ENCODE peak calls at places on chromosomes 16 and 17, in four cellular contexts. R, Z, C and S are unnamed samples. For H3K27me3 and H3K4me1, the result is how much of the 10 kb centered on the place peaks cover.

GRCh38 chr17:81991684-81992513 is 14.5 kb downstream of the ASPSCR1 start:
- DNase-seq in R (no peak), Z (no peak), C (peak), S (no peak)

GRCh38 chr16:81265052-81265451 is 26.6 kb downstream of the BCO1 start:
- DNase-seq in R (no peak), Z (no peak), C (no peak), S (no peak)

GRCh38 chr17:12815642-12816141 is 26.4 kb downstream of the ARHGAP44 start:
- DNase-seq in R (no peak), Z (no peak), C (no peak), S (no peak)

GRCh38 chr16:23365602-23366240 is 63.6 kb downstream of the SCNN1B start:
- DNase-seq in R (no peak), Z (no peak), C (no peak), S (no peak)

GRCh38 chr17:51419476-51419875 is 159.1 kb downstream of the UTP18 start:
- DNase-seq in R (no peak), Z (no peak), C (peak), S (no peak)

GRCh38 chr16:83802135-83802534 is 5.6 kb upstream of the HSBP1 start:
- DNase-seq in R (no peak), Z (no peak), C (no peak), S (no peak)

GRCh38 chr16:78317871-78318270 is 218.4 kb downstream of the WWOX start:
- DNase-seq in R (no peak), Z (no peak), C (no peak), S (no peak)

GRCh38 chr16:11470676-11471415 is 115.9 kb downstream of the LITAF start:
- DNase-seq in R (no peak), Z (no peak), C (no peak), S (no peak)

GRCh38 chr16:64893386-64893785 is 228.5 kb downstream of the CDH11 start:
- DNase-seq in R (no peak), Z (no peak), C (no peak), S (no peak)

GRCh38 chr17:40023590-40024292 is 8.5 kb downstream of the CSF3 start:
- DNase-seq in R (no peak), Z (no peak), C (peak), S (no peak)

GRCh38 chr16:80824623-80825364 is 20.4 kb upstream of the CDYL2 start:
- DNase-seq in R (peak), Z (peak), C (peak), S (peak)

GRCh38 chr16:3645108-3645503 is 9.4 kb upstream of the DNASE1 start:
- DNase-seq in R (no peak), Z (no peak), C (no peak), S (no peak)

GRCh38 chr17:31586946-31587345 is 195.5 kb downstream of the RAB11FIP4 start:
- DNase-seq in R (no peak), Z (no peak), C (no peak), S (no peak)

GRCh38 chr17:73474370-73474988 is 162.7 kb upstream of the CDC42EP4 start:
- DNase-seq in R (no peak), Z (peak), C (peak), S (no peak)

GRCh38 chr17:41420134-41420533 is 4.3 kb downstream of the KRT37 start:
- DNase-seq in R (no peak), Z (no peak), C (no peak), S (no peak)

GRCh38 chr16:74447578-74447977 is 26.3 kb upstream of the CLEC18B start:
- DNase-seq in R (no peak), Z (no peak), C (no peak), S (no peak)

GRCh38 chr17:18235743-18236256 is 10.4 kb downstream of the LLGL1 start:
- DNase-seq in R (no peak), Z (no peak), C (no peak), S (no peak)

GRCh38 chr16:15542261-15542660 is 100.7 kb downstream of the MARF1 start:
- DNase-seq in R (no peak), Z (no peak), C (no peak), S (no peak)

GRCh38 chr17:299546-299945 is 53.1 kb downstream of the RPH3AL start:
- DNase-seq in R (no peak), Z (no peak), C (no peak), S (no peak)

GRCh38 chr16:67865318-67865717 is 7.5 kb upstream of the EDC4 start:
- DNase-seq in R (no peak), Z (no peak), C (peak), S (peak)

GRCh38 chr16:77211880-77212735 is 12.9 kb downstream of the SYCE1L start:
- DNase-seq in R (peak), Z (no peak), C (peak), S (peak)

GRCh38 chr16:80375513-80375912 is 165.3 kb upstream of the DYNLRB2 start:
- DNase-seq in R (no peak), Z (no peak), C (no peak), S (no peak)

GRCh38 chr17:74855323-74855722 is 4.4 kb downstream of the GRIN2C start:
- DNase-seq in R (no peak), Z (no peak), C (no peak), S (no peak)
- H3K27me3 ChIP-seq in R (under half), Z (under half), C (half or more), S (under half)

GRCh38 chr17:63836811-63837210 is 5.7 kb downstream of the SMARCD2 start:
- DNase-seq in R (no peak), Z (no peak), C (no peak), S (no peak)
- H3K4me1 ChIP-seq in R (half or more), Z (under half), C (half or more), S (half or more)

GRCh38 chr17:7382901-7383300 is 2.0 kb downstream of the TNK1 start:
- DNase-seq in R (no peak), Z (no peak), C (no peak), S (no peak)

GRCh38 chr17:7384489-7385081 is 3.7 kb downstream of the TNK1 start:
- DNase-seq in R (no peak), Z (no peak), C (no peak), S (no peak)

GRCh38 chr17:7383742-7384488 is 3.0 kb downstream of the TNK1 start:
- DNase-seq in R (peak), Z (no peak), C (peak), S (peak)

GRCh38 chr17:7380855-7381683 is at the start of gene TNK1:
- DNase-seq in R (no peak), Z (no peak), C (peak), S (no peak)

GRCh38 chr17:7383371-7383741 is 2.5 kb downstream of the TNK1 start:
- DNase-seq in R (no peak), Z (no peak), C (no peak), S (no peak)
- H3K4me3 ChIP-seq in R (peak), Z (no peak), C (peak), S (no peak)

GRCh38 chr16:55479560-55480197 is 681 bp downstream of the MMP2 start:
- DNase-seq in R (no peak), Z (no peak), C (no peak), S (no peak)
- H3K27me3 ChIP-seq in R (under half), Z (under half), C (under half), S (under half)

GRCh38 chr16:57191056-57191536 is 5.0 kb downstream of the RSPRY1 start:
- DNase-seq in R (no peak), Z (no peak), C (no peak), S (no peak)

GRCh38 chr16:57186630-57187507 is 740 bp downstream of the RSPRY1 start:
- DNase-seq in R (peak), Z (no peak), C (no peak), S (peak)

GRCh38 chr16:57187508-57187854 is 1.4 kb downstream of the RSPRY1 start:
- DNase-seq in R (no peak), Z (no peak), C (no peak), S (peak)

GRCh38 chr16:57190136-57190535 is 4.0 kb downstream of the RSPRY1 start:
- DNase-seq in R (no peak), Z (no peak), C (no peak), S (no peak)

DNA sequence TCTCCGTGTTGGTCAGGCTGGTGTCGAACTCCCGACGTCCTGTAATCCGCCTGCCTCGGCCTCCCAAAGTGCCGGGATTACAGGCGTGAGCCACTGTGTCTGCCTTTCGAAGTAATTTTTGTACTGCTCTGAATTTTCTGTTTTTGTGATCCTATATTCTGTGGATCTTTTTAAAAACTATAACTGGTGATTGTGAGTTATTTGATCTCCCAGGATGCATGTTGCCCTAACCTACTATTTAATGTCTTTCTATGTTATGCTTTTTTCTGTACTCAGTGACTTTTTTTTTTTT is 2.5 kb downstream of the RSPRY1 start:
- DNase-seq in R (no peak), Z (no peak), C (no peak), S (no peak)
- H3K4me1 ChIP-seq in R (under half), Z (under half), C (half or more), S (under half)

GRCh38 chr16:57883480-57883879 is 81.2 kb upstream of the KIFC3 start:
- DNase-seq in R (no peak), Z (no peak), C (no peak), S (no peak)

GRCh38 chr16:57884655-57885133 is 82.4 kb upstream of the KIFC3 start:
- DNase-seq in R (no peak), Z (no peak), C (no peak), S (no peak)

GRCh38 chr16:57882797-57883196 is 80.5 kb upstream of the KIFC3 start:
- DNase-seq in R (no peak), Z (no peak), C (no peak), S (no peak)

GRCh38 chr16:57882206-57882605 is 79.9 kb upstream of the KIFC3 start:
- DNase-seq in R (no peak), Z (no peak), C (no peak), S (no peak)

GRCh38 chr16:57883953-57884654 is 81.8 kb upstream of the KIFC3 start:
- DNase-seq in R (no peak), Z (no peak), C (no peak), S (no peak)
- H3K4me3 ChIP-seq in R (no peak), Z (no peak), C (no peak), S (no peak)